ENCODE peak calls at places on chromosomes 3 and 15, in five cellular contexts. One of them, this sample, is unnamed.
A peak's percentile ranks its signal among the peaks of the same experiment; 100 is the strongest.

GRCh38 chr3:126878664-126879063 is 104.3 kb upstream of the PLXNA1 start:
- DNase-seq in PC-9: no peak
- DNase-seq in GM10248: no peak
- DNase-seq in lower lobe of right lung: no peak
- DNase-seq in breast epithelium: no peak
- DNase-seq in this sample: no peak

GRCh38 chr3:15205934-15206661 is at the start of gene CAPN7:
- DNase-seq in PC-9: peak; percentile 72
- DNase-seq in GM10248: peak; percentile 97
- DNase-seq in breast epithelium: peak; percentile 94
- DNase-seq in lower lobe of right lung: peak; percentile 98
- DNase-seq in this sample: peak; percentile 65

GRCh38 chr3:131277836-131278497 is 103.6 kb upstream of the NUDT16 start:
- DNase-seq in PC-9: no peak
- DNase-seq in GM10248: no peak
- DNase-seq in breast epithelium: no peak
- DNase-seq in lower lobe of right lung: no peak
- DNase-seq in this sample: no peak

GRCh38 chr3:59818033-59818936 is 768.5 kb upstream of the CFAP20DC start:
- DNase-seq in PC-9: peak; percentile 91
- DNase-seq in GM10248: no peak
- DNase-seq in breast epithelium: peak; percentile 75
- DNase-seq in lower lobe of right lung: peak; percentile 76
- DNase-seq in this sample: no peak

GRCh38 chr3:165830746-165831145 is 6.5 kb downstream of the BCHE start:
- DNase-seq in GM10248: no peak
- DNase-seq in PC-9: no peak
- DNase-seq in lower lobe of right lung: no peak
- DNase-seq in breast epithelium: no peak
- DNase-seq in this sample: no peak

GRCh38 chr3:101827211-101828174 is 21.8 kb upstream of the NFKBIZ start:
- DNase-seq in breast epithelium: peak; percentile 75
- DNase-seq in lower lobe of right lung: peak; percentile 85
- DNase-seq in GM10248: peak; percentile 80
- DNase-seq in PC-9: peak; percentile 67
- DNase-seq in this sample: no peak

GRCh38 chr3:39220551-39221530 is 28.4 kb upstream of the XIRP1 start:
- DNase-seq in PC-9: no peak
- DNase-seq in lower lobe of right lung: no peak
- DNase-seq in GM10248: no peak
- DNase-seq in breast epithelium: no peak
- DNase-seq in this sample: no peak

GRCh38 chr3:195537995-195538394 is 5.1 kb downstream of the PPP1R2 start:
- DNase-seq in GM10248: peak; percentile 31
- DNase-seq in lower lobe of right lung: no peak
- DNase-seq in breast epithelium: no peak
- DNase-seq in PC-9: peak; percentile 34
- DNase-seq in this sample: no peak

GRCh38 chr3:148087601-148088371 is 609.9 kb upstream of the AGTR1 start:
- DNase-seq in GM10248: no peak
- DNase-seq in PC-9: no peak
- DNase-seq in lower lobe of right lung: no peak
- DNase-seq in breast epithelium: no peak
- DNase-seq in this sample: no peak

GRCh38 chr3:73868688-73869315 is 244.1 kb upstream of the PDZRN3 start:
- DNase-seq in breast epithelium: no peak
- DNase-seq in lower lobe of right lung: no peak
- DNase-seq in GM10248: no peak
- DNase-seq in PC-9: no peak
- DNase-seq in this sample: peak; percentile 30
- TF ChIP-seq CTCF in breast epithelium: peak; percentile 43
- TF ChIP-seq CTCF in lower lobe of right lung: peak; percentile 50
- TF ChIP-seq CTCF in GM10248: peak; percentile 3
- TF ChIP-seq CTCF in PC-9: peak; percentile 58
- TF ChIP-seq CTCF in this sample: peak; percentile 67

DNA sequence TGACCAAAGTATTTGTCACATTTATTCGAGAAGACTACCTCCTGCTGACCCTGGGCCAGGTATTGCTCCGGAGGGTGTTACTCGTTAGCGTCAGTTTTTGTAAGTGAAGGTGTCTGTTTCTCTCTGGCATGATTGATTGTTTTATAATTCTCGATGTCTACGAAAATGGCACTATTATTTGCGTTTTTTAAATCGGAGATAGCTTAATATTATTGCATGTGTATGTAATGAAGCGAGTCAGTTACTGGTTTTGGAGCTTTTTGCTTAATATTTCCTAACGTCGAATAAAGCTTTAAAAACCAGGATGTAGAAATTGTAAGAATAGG is 439 bp downstream of the DZIP3 start:
- DNase-seq in breast epithelium: no peak
- DNase-seq in GM10248: no peak
- DNase-seq in PC-9: no peak
- DNase-seq in lower lobe of right lung: no peak
- DNase-seq in this sample: no peak
- TF ChIP-seq CTCF in breast epithelium: no peak
- TF ChIP-seq CTCF in GM10248: peak; percentile 4
- TF ChIP-seq CTCF in PC-9: no peak
- TF ChIP-seq CTCF in lower lobe of right lung: peak; percentile 3
- TF ChIP-seq CTCF in this sample: no peak

DNA sequence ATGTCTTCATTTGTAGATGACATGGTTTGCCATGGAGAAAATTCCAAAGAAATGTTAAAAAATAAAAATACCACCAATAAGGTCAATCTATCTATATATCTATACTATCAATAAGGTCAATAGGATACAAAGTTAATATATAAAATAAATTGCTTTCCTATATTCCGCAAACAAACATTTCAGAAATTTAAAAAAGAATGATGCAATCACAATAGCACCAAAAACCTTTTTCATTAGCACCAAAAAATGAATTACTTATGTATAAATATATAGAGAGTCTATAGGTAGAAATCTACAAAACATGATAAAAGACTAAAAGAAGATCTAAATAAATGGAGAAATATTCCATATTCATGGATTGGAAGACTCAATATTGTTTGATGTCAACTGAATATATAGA is 22.8 kb upstream of the GOLGA8A start:
- DNase-seq in PC-9: no peak
- DNase-seq in breast epithelium: no peak
- DNase-seq in GM10248: no peak
- DNase-seq in lower lobe of right lung: no peak
- DNase-seq in this sample: no peak
- TF ChIP-seq CTCF in PC-9: no peak
- TF ChIP-seq CTCF in breast epithelium: no peak
- TF ChIP-seq CTCF in GM10248: no peak
- TF ChIP-seq CTCF in lower lobe of right lung: no peak
- TF ChIP-seq CTCF in this sample: no peak

GRCh38 chr3:140203510-140203909 is 268.5 kb downstream of the CLSTN2 start:
- DNase-seq in breast epithelium: no peak
- DNase-seq in lower lobe of right lung: no peak
- DNase-seq in GM10248: no peak
- DNase-seq in PC-9: no peak
- DNase-seq in this sample: no peak

GRCh38 chr3:140205598-140205997 is 270.6 kb downstream of the CLSTN2 start:
- DNase-seq in GM10248: no peak
- DNase-seq in lower lobe of right lung: no peak
- DNase-seq in breast epithelium: no peak
- DNase-seq in PC-9: no peak
- DNase-seq in this sample: no peak

GRCh38 chr3:140207541-140207940 is 272.6 kb downstream of the CLSTN2 start:
- DNase-seq in PC-9: no peak
- DNase-seq in lower lobe of right lung: no peak
- DNase-seq in GM10248: no peak
- DNase-seq in breast epithelium: no peak
- DNase-seq in this sample: no peak

GRCh38 chr3:140204271-140204984 is 269.4 kb downstream of the CLSTN2 start:
- DNase-seq in lower lobe of right lung: no peak
- DNase-seq in GM10248: no peak
- DNase-seq in PC-9: no peak
- DNase-seq in breast epithelium: no peak
- DNase-seq in this sample: no peak

GRCh38 chr3:140206196-140207040 is 271.4 kb downstream of the CLSTN2 start:
- DNase-seq in GM10248: no peak
- DNase-seq in breast epithelium: no peak
- DNase-seq in PC-9: no peak
- DNase-seq in lower lobe of right lung: no peak
- DNase-seq in this sample: no peak
- TF ChIP-seq CTCF in GM10248: no peak
- TF ChIP-seq CTCF in breast epithelium: no peak
- TF ChIP-seq CTCF in PC-9: peak; percentile 16
- TF ChIP-seq CTCF in lower lobe of right lung: no peak
- TF ChIP-seq CTCF in this sample: no peak

GRCh38 chr3:50334339-50335075 is 6.1 kb downstream of the RASSF1 start:
- DNase-seq in breast epithelium: no peak
- DNase-seq in lower lobe of right lung: no peak
- DNase-seq in GM10248: no peak
- DNase-seq in PC-9: no peak
- DNase-seq in this sample: no peak
- TF ChIP-seq CTCF in breast epithelium: no peak
- TF ChIP-seq CTCF in lower lobe of right lung: no peak
- TF ChIP-seq CTCF in GM10248: no peak
- TF ChIP-seq CTCF in PC-9: no peak
- TF ChIP-seq CTCF in this sample: no peak

DNA sequence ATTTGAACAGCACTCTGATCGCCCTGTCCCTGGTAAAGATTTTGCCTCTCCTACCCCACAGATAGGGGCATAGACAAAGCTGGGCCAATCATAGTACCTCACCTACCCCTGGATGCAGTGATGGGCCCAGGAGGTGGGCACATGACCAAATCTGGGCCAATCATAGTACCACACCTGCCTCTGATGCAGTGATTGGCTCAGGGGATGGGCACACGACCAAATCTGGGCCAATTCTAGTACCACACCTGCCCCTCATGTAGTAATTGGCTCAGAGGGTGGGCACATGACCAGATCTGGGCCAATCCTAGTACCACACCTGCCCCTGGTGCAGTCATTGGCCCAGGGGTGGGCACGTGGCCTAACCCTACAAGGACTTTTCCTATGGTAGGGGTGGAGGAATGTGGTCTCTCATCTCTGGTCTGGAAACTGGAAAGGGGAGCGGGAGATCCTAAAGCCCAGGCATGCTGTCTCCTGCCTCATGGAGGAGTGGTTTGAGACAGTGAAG is 56.9 kb upstream of the MEF2A start:
- DNase-seq in GM10248: no peak
- DNase-seq in lower lobe of right lung: no peak
- DNase-seq in breast epithelium: no peak
- DNase-seq in PC-9: no peak
- DNase-seq in this sample: no peak
- TF ChIP-seq CTCF in GM10248: no peak
- TF ChIP-seq CTCF in lower lobe of right lung: no peak
- TF ChIP-seq CTCF in breast epithelium: no peak
- TF ChIP-seq CTCF in PC-9: no peak
- TF ChIP-seq CTCF in this sample: no peak

DNA sequence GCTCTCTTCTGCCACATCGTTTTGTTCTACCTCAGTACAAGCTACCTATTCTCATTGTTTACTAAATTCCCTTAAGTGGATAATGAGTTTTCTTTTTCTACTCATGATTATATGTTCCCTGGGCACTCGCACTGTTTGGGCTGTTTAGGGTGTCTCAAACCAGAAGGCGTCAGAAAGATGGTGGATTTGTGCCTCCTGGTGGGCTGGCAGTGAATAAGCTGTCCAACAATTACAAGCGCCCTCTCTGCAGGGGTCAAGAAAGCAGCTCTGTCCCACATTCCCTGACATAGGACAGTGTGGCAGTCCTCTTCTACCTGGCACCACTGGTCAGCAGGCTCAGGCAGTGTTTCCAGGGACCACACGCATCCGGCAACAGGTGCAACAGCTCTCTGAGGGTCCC is 173.4 kb upstream of the PPP2R3A start:
- DNase-seq in GM10248: no peak
- DNase-seq in PC-9: no peak
- DNase-seq in breast epithelium: no peak
- DNase-seq in lower lobe of right lung: no peak
- DNase-seq in this sample: no peak
- TF ChIP-seq CTCF in GM10248: no peak
- TF ChIP-seq CTCF in PC-9: no peak
- TF ChIP-seq CTCF in breast epithelium: no peak
- TF ChIP-seq CTCF in lower lobe of right lung: no peak
- TF ChIP-seq CTCF in this sample: peak; percentile 11

DNA sequence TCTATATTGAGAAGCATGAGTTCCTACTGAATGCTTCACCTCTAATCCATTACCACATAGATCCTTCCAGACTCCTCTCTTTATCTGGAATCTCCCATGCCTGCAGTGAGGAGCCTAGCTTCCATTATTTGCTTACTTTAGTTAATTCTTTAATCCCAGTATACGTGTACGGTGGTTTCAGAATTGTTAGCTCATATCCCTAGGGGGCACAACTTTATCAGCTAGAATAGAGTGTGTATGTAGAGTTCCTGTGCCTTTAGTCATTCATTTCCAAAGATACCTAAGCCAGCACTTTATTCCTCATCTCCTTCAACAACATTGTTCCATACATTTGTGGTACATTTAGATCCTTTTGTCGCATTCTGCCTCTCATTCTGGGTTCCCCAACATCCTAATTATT is 226.0 kb downstream of the TJP1 start:
- DNase-seq in PC-9: no peak
- DNase-seq in lower lobe of right lung: no peak
- DNase-seq in GM10248: no peak
- DNase-seq in breast epithelium: no peak
- DNase-seq in this sample: peak; percentile 37
- TF ChIP-seq CTCF in PC-9: no peak
- TF ChIP-seq CTCF in lower lobe of right lung: no peak
- TF ChIP-seq CTCF in GM10248: no peak
- TF ChIP-seq CTCF in breast epithelium: no peak
- TF ChIP-seq CTCF in this sample: no peak